ENCODE peak calls at places on chromosome 20, in six cellular contexts. K is H1, I is mesendoderm, C is neuronal stem cell, V is mesenchymal stem cell, T is IMR-90. O is an unnamed sample.

GRCh38 chr20:34701405-34702085 is 2.6 kb upstream of the TP53INP2 start:
- DNase-seq in K (no peak), I (no peak), C (no peak), V (no peak), T (no peak), O (no peak)

GRCh38 chr20:49534314-49534713 is 33.6 kb downstream of the PTGIS start:
- DNase-seq in K (peak), I (peak), C (peak), V (peak), T (peak), O (peak)

GRCh38 chr20:8304124-8304800 is 172.2 kb downstream of the PLCB1 start:
- DNase-seq in K (no peak), I (no peak), C (no peak), V (no peak), T (no peak), O (no peak)

GRCh38 chr20:9699181-9699580 is 139.7 kb downstream of the PAK5 start:
- DNase-seq in K (no peak), I (peak), C (no peak), V (no peak), T (peak), O (peak)

GRCh38 chr20:2108987-2109386 is 7.4 kb downstream of the STK35 start:
- DNase-seq in K (no peak), I (peak), C (no peak), V (peak), T (peak), O (peak)

GRCh38 chr20:38583306-38583705 is 2.3 kb downstream of the ADIG start:
- DNase-seq in K (no peak), I (no peak), C (no peak), V (no peak), T (no peak), O (no peak)

GRCh38 chr20:5073154-5074049 is 46.4 kb downstream of the PCNA start:
- DNase-seq in K (peak), I (peak), C (no peak), V (peak), T (peak), O (no peak)

GRCh38 chr20:37396520-37397075 is 50.7 kb downstream of the SRC start:
- DNase-seq in K (peak), I (peak), C (peak), V (no peak), T (no peak), O (no peak)

GRCh38 chr20:19961298-19961697 is 55.9 kb upstream of the NAA20 start:
- DNase-seq in K (no peak), I (no peak), C (no peak), V (no peak), T (no peak), O (no peak)

GRCh38 chr20:7760261-7761048 is 179.8 kb downstream of the HAO1 start:
- DNase-seq in K (no peak), I (peak), C (no peak), V (peak), T (no peak), O (no peak)

GRCh38 chr20:49656304-49656703 is 57.4 kb downstream of the B4GALT5 start:
- DNase-seq in K (no peak), I (no peak), C (no peak), V (no peak), T (peak), O (no peak)

GRCh38 chr20:34974246-34974645 is 18.6 kb downstream of the MYH7B start:
- DNase-seq in K (no peak), I (no peak), C (no peak), V (no peak), T (no peak), O (no peak)

GRCh38 chr20:50190251-50191064 is at the start of gene CEBPB:
- DNase-seq in K (peak), I (peak), C (peak), V (peak), T (peak), O (peak)

GRCh38 chr20:22623211-22623610 is 38.8 kb upstream of the FOXA2 start:
- DNase-seq in K (no peak), I (peak), C (no peak), V (no peak), T (peak), O (no peak)

GRCh38 chr20:63942250-63943006 is 13.8 kb downstream of the UCKL1 start:
- DNase-seq in K (peak), I (peak), C (no peak), V (no peak), T (peak), O (peak)

GRCh38 chr20:50285376-50286173 is 94.9 kb downstream of the CEBPB start:
- DNase-seq in K (no peak), I (no peak), C (no peak), V (peak), T (peak), O (peak)

GRCh38 chr20:38109025-38109541 is 56.0 kb downstream of the TGM2 start:
- DNase-seq in K (no peak), I (no peak), C (no peak), V (peak), T (peak), O (no peak)

GRCh38 chr20:63527184-63527583 is 6.6 kb downstream of the PPDPF start:
- DNase-seq in K (no peak), I (no peak), C (no peak), V (no peak), T (no peak), O (no peak)

GRCh38 chr20:53503517-53503919 is 90.1 kb downstream of the ZNF217 start:
- DNase-seq in K (no peak), I (no peak), C (no peak), V (no peak), T (no peak), O (no peak)
- H4K8ac ChIP-seq in K (no peak), I (no peak), C (no peak), V (no peak), T (no peak), O (no peak)

DNA sequence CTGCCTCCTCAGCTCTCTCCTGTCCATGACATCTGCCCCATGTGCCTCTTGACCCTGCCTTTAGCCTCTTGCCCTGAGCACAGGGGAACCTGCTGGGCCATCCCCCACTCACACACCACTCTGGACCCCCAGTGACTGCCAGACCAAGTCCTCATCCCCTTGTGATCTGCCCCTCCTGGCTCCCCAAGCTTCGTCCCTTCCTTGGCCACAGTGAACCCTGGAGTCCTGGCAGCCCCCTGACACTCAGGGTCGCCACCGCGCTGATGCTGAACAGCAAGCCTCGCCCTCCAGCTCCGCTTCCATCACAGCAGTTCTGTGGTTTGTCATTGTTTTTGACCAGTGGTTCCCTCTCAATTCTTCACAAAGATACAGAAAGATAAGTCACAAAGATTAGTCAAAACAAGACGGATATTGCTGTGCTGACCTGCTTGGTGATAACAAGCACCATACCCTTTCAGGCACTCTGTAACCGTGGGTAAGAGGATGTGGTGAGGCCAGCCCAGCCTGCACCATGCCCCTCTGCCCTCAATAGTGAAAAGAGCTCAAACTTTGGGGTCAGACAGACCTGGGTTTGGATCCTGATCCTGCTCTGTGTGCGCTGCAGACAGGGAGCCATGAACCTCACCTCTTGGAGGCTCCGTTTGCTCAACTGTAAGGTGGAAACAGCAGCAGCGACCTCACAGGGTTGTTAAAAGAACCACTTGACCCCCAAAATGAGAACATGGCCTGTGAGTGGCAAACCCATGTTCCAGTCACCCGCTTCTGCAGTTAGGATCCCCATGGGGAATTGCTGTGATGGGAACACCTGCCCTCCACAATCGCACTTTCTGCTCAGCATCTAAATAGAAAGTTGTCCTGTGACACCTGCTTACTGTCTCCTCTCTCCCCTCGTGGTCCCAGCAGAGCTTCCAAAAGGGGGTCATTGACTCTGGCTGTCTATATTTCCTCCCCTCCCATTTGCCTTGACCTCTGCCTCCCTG is 114.5 kb downstream of the TOX2 start:
- DNase-seq in K (no peak), I (peak), C (no peak), V (no peak), T (no peak), O (no peak)
- H3K18ac ChIP-seq in K (no peak), I (no peak), C (peak), V (no peak), T (no peak), O (no peak)

GRCh38 chr20:51503376-51503775 is 39.1 kb downstream of the NFATC2 start:
- DNase-seq in K (no peak), I (no peak), C (no peak), V (no peak), T (no peak), O (no peak)

GRCh38 chr20:51497542-51498467 is 44.7 kb downstream of the NFATC2 start:
- DNase-seq in K (no peak), I (no peak), C (no peak), V (no peak), T (peak), O (no peak)

GRCh38 chr20:51498765-51499540 is 43.6 kb downstream of the NFATC2 start:
- DNase-seq in K (no peak), I (no peak), C (no peak), V (no peak), T (no peak), O (no peak)

GRCh38 chr20:51500311-51500710 is 42.2 kb downstream of the NFATC2 start:
- DNase-seq in K (no peak), I (no peak), C (no peak), V (no peak), T (no peak), O (no peak)

GRCh38 chr20:51500936-51501335 is 41.6 kb downstream of the NFATC2 start:
- DNase-seq in K (no peak), I (no peak), C (no peak), V (no peak), T (no peak), O (no peak)
- H3K4me3 ChIP-seq in K (no peak), I (no peak), C (no peak), V (no peak), T (no peak), O (no peak)

GRCh38 chr20:62421716-62421990 is 5.7 kb downstream of the RBBP8NL start:
- DNase-seq in K (no peak), I (no peak), C (no peak), V (no peak), T (no peak), O (no peak)
- H4K8ac ChIP-seq in K (no peak), I (no peak), C (no peak), V (no peak), T (no peak), O (no peak)

DNA sequence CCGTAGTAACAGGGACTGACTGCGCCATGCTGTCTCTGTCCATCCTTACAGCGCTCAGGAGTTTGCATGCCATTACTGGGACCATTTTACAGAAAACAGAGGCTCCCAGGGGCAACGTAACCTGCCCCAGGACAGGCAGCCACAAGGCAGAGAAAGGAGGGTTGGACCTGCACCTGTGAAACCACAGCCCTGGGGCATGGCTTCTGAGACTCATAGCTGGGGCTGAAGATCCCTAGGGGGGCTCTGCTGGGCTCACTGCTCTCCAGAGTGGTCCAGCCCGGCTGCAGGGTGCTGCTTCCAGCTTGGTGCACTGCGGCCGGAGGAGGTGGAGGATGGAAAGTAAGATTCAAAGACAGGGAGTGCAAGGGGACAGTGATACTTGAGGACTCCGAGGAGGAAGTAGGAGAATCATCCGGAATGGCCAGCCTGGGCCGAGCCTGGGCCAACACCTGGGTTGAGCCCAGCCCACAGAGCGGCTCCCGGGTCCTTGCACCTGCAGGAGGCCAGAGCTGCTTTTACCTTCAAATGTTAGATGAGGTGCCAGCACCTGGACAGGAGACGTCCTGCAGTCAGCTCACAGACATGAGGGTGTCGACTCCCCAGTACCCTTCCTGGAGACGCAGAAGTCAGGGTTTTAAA is 183.2 kb downstream of the CDH4 start:
- DNase-seq in K (no peak), I (no peak), C (no peak), V (no peak), T (no peak), O (no peak)
- H3K18ac ChIP-seq in K (peak), I (peak), C (peak), V (no peak), T (no peak), O (no peak)

GRCh38 chr20:57350086-57350710 is 857 bp upstream of the RAE1 start:
- DNase-seq in K (no peak), I (no peak), C (no peak), V (no peak), T (peak), O (no peak)
- H3K4me3 ChIP-seq in K (no peak), I (no peak), C (no peak), V (no peak), T (no peak), O (no peak)

DNA sequence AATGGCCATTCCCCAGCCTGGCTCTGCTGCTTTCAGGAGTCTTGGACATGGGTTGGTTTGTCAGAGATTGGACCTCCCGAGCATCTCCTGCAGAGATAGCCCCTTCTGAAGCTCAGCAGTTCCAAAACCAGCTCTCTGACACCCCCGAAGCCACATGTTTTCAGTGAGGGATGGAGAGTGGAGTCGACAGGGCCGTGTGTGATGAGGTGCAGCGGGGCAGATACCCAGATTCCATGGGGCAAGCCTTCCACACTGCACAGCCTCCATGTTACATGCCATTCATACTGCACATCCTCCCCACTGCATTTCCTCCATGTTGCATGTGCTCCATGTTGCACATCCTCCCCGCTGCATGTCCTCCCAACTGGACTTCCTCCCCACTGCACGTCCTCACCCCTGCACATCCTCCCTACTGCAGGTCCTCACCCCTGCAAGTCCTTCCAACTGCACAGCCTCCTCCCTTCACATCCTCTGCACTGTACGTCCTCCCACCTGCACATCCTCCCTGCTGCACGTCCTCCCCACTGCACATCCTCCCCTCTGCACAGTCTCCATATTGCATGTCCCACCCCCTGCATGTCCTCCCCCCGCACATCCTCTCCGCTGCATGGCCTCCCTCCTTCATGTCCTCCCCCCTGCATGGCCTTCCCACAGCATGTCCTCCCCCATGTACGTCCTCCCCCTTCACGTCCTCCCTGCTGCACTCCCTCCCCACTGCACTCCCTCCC is 112.2 kb downstream of the SYNDIG1 start:
- DNase-seq in K (no peak), I (no peak), C (no peak), V (no peak), T (no peak), O (no peak)
- H4K8ac ChIP-seq in K (no peak), I (no peak), C (peak), V (no peak), T (no peak), O (no peak)

DNA sequence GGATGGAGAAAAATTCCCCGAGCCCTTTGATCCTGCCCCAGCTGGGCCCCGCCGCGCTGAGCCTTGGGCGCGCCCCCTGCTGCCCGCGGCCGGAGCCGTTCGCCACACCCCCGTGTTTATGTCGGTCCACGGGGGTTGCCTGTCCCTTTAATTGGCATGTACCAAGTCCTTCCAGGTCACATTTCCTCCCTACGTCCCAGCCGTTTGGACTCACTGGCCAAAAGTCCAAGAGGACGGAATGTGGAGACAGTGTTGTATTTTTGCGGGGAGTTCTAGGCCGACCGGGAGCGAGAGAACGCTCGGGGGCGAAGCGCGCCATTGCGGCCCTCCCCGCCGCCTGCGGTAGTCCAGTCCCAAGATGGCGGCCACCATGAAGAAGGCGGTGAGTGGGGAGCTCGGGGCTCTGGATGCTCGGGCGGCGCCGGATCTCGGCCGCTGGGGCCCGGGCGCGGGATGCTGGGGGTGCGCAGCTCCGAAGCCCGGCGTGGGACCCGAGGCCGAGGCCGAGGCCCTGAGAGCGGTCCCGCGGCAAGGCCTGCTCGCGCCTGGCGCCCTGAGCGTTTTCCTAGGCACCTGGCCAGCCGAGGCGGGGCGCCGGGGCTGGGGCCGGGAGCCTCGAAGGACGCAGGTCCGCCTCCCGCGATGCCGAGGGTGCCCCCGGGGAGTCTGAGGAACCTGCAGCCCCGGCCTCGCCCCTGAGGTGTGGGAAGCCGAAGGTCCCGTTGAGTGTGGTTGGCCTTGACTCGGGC is at the start of gene PFDN4:
- DNase-seq in K (peak), I (peak), C (peak), V (peak), T (peak), O (peak)
- H3K18ac ChIP-seq in K (peak), I (peak), C (peak), V (peak), T (peak), O (peak)

DNA sequence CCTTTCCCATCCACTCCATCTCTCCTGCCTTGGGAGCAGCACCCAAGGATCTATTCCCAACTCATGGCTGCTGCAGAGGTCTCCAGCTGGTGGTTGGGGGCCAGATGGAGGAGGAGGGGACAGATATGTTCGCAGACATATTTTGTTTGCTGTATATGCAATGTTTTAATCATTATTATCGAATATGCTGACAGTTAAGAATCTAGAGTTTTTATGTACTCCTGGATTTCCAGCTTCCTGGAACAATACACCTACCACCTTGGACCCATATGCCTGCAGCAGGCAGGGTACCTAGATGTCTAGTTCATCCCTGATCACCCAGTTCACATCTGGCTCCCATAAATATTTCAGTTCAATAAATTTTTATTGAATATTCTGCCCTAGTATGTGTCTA is 9.0 kb downstream of the FAM110A start:
- DNase-seq in K (no peak), I (no peak), C (no peak), V (no peak), T (no peak), O (no peak)
- H3K4me3 ChIP-seq in K (peak), I (no peak), C (no peak), V (no peak), T (no peak), O (no peak)

GRCh38 chr20:58508762-58509395 is 6.3 kb downstream of the APCDD1L start:
- DNase-seq in K (no peak), I (no peak), C (no peak), V (no peak), T (no peak), O (no peak)
- H4K8ac ChIP-seq in K (no peak), I (no peak), C (no peak), V (no peak), T (no peak), O (no peak)

O was measured in trophoblast cell.